ENCODE peak calls at places on chromosomes 12 and 14, in four cellular contexts. I is HepG2, Q is A549, M is GM12878. N is an unnamed sample.

GRCh38 chr12:53196486-53196885 is 10.6 kb downstream of the ITGB7 start:
- DNase-seq in I (no peak), M (no peak), Q (no peak), N (no peak)

GRCh38 chr12:64157610-64158009 is 64.5 kb downstream of the KICS2 start:
- DNase-seq in I (no peak), Q (no peak), M (no peak), N (no peak)

GRCh38 chr12:130945793-130946492 is 7.8 kb upstream of the ADGRD1 start:
- DNase-seq in M (no peak), Q (no peak), I (no peak), N (no peak)

GRCh38 chr14:101460986-101461750 is 100.1 kb upstream of the DIO3 start:
- DNase-seq in M (no peak), Q (no peak), I (no peak), N (no peak)

GRCh38 chr14:55332654-55333570 is 61.7 kb downstream of the FBXO34 start:
- DNase-seq in M (no peak), I (no peak), Q (no peak), N (peak)

GRCh38 chr12:6604254-6605029 is 2.7 kb downstream of the CHD4 start:
- DNase-seq in Q (no peak), M (no peak), I (no peak), N (no peak)

GRCh38 chr12:102811125-102811737 is 105.8 kb downstream of the PAH start:
- DNase-seq in Q (peak), I (peak), M (no peak), N (peak)

GRCh38 chr14:63922696-63923421 is 70.1 kb downstream of the SYNE2 start:
- DNase-seq in M (no peak), Q (peak), I (peak), N (no peak)

GRCh38 chr14:100708349-100709217 is 18.1 kb upstream of the DLK1 start:
- DNase-seq in I (peak), M (no peak), Q (no peak), N (no peak)

GRCh38 chr12:48199784-48200198 is 3.3 kb downstream of the OR10AD1 start:
- DNase-seq in I (no peak), Q (peak), M (no peak), N (no peak)

GRCh38 chr14:64293976-64294671 is at the start of gene ESR2:
- DNase-seq in I (no peak), Q (peak), M (no peak), N (peak)

GRCh38 chr14:96205059-96205993 is 687 bp downstream of the BDKRB2 start:
- DNase-seq in M (no peak), Q (no peak), I (no peak), N (no peak)

GRCh38 chr14:40694026-40694425 is 912.6 kb upstream of the LRFN5 start:
- DNase-seq in I (no peak), M (no peak), Q (no peak), N (no peak)

GRCh38 chr12:32612658-32613614 is 66.2 kb upstream of the DNM1L start:
- DNase-seq in Q (no peak), M (no peak), I (no peak), N (no peak)

GRCh38 chr12:90229771-90230170 is 521.1 kb upstream of the ATP2B1 start:
- DNase-seq in I (no peak), M (no peak), Q (no peak), N (no peak)

GRCh38 chr12:125772403-125772802 is 707.2 kb downstream of the AACS start:
- DNase-seq in M (no peak), I (no peak), Q (no peak), N (no peak)

GRCh38 chr12:125775507-125775906 is 710.3 kb downstream of the AACS start:
- DNase-seq in I (no peak), M (no peak), Q (no peak), N (no peak)

GRCh38 chr12:125776212-125776611 is 711.0 kb downstream of the AACS start:
- DNase-seq in I (no peak), Q (no peak), M (no peak), N (no peak)

DNA sequence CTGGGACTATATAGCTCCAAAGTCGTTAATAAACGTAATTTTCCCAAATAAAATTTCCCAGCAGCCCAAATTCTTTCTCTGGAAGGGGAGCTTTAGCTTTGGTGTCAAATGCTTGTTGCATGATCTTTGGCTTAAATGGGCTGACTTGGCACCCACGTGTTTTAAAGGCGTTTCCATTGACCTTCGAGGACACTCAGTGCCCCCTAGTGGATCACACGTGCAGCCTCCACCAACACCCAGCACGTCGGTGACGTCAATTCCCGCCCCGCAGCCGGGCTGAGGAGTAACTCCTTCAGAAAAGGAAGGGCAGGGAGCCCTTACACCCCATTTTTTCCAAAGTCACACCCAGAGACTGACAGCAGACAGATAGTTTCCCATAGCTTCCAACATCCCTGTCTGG is 707.8 kb downstream of the AACS start:
- DNase-seq in Q (peak), M (no peak), I (peak), N (peak)
- TF ChIP-seq MYC in Q (no peak), M (no peak), I (peak), N (peak)

GRCh38 chr12:55912908-55913307 is 14.8 kb downstream of the PYM1 start:
- DNase-seq in I (no peak), M (no peak), Q (no peak), N (no peak)

GRCh38 chr12:55906056-55906455 is 21.6 kb downstream of the PYM1 start:
- DNase-seq in I (no peak), Q (no peak), M (no peak), N (no peak)

GRCh38 chr12:55915481-55915856 is 12.2 kb downstream of the PYM1 start:
- DNase-seq in M (no peak), I (no peak), Q (no peak), N (peak)

GRCh38 chr12:55908726-55909512 is 18.8 kb downstream of the PYM1 start:
- DNase-seq in Q (no peak), M (no peak), I (peak), N (no peak)

DNA sequence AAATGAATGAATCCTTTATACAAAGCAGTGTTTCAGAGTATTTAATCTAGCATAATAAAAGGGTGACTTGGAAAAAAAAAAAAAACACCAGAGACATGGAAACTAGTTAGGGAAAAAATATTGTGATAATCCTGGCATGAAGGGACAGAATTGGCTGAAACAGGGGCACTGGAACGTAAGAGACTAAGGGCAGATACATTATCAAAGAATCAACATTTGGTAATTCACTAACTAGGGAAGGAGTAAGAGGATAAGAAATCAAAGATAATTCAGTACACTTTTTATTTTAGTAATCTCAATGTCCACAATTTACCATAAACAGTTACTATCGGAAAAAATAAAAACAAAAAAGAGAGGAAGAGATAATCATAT is 18.2 kb downstream of the PYM1 start:
- DNase-seq in Q (no peak), I (no peak), M (no peak), N (no peak)
- TF ChIP-seq ESRRA in Q (no peak), I (no peak), M (no peak), N (no peak)

DNA sequence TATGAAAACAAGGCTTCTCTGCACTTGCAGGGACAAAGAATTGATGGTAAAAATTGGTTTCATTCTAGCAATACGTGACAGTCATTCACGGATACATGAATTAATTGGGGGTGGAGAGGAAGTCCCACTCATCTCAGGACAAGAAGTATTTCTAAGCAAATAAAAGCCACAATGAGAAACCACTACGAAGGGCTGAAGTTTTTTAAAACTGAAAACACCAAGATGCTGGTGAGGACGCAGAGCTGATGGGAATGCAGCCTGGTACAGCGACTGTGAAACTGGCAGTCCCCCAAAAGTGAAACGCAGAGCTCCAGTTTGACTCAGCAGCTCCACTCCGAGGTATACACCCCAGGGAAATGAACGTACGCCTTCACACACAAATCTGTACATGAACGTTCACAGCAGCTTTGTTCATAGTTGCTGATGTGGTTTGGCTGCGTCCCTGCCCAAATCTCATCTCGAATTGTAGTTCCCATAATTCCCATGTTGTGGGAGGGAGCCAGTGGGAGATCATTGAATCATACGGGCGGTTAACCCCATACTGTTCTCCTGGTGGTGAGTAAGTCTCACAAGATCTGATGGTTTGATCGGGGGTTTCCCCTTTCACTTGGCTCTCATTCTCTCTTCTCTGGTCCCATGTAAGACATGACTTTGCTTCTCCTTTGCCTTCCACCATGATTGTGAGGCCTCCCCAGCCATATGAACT is 89.0 kb downstream of the SCARB1 start:
- DNase-seq in M (peak), I (no peak), Q (no peak), N (no peak)
- TF ChIP-seq MYC in M (no peak), I (no peak), Q (no peak), N (no peak)

GRCh38 chr12:105040476-105040875 is 43.8 kb downstream of the ALDH1L2 start:
- DNase-seq in I (peak), M (no peak), Q (no peak), N (no peak)

GRCh38 chr12:105036937-105037649 is 47.2 kb downstream of the ALDH1L2 start:
- DNase-seq in I (no peak), Q (no peak), M (no peak), N (no peak)

DNA sequence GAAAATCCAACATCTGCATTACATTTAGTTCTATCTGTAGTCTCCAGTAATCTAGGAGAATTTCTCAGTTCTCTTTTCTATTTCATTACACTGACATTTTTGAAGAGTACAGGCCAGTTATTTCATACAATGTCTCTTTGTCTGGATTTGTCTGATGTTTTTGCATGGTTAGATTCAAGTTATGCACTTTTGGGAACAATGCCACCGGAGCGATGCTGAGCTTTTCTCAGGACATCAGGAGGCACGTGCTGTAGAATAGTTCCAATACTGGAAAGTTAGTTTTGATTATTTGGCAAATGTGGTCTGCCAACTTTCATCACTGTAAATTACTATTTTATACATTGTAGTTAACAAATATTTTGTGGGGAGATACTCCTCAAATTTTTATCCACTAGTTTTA is 43.1 kb downstream of the ALDH1L2 start:
- DNase-seq in Q (no peak), M (no peak), I (no peak), N (no peak)
- TF ChIP-seq ESRRA in Q (no peak), M (no peak), I (no peak), N (no peak)

DNA sequence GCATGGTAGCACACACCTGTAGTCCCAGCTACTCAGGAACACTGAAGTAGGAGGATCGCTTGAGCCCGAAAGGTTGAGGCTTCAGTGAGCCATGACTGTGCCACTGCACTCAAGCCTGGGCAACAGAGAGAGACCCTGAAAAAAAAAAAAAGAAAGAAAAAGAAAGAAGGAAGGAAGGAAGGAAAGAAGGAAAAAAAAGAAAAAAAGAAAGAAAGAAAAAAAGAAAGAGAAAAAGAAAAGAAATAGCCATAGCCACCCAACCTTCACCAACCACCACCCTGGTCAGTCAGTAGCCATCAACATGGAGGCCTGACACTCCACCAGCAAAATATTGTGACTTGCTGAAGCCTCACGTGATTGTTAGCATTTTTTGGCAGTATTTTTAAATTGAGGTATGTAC is 21.4 kb upstream of the TMEM263 start:
- DNase-seq in Q (no peak), M (no peak), I (no peak), N (no peak)
- TF ChIP-seq MYC in Q (no peak), M (no peak), I (no peak), N (no peak)

GRCh38 chr14:90354551-90355298 is 23.0 kb upstream of the NRDE2 start:
- DNase-seq in I (no peak), Q (no peak), M (no peak), N (no peak)
- TF ChIP-seq ESRRA in I (no peak), Q (no peak), M (no peak), N (no peak)

GRCh38 chr14:74324945-74325361 is 22.2 kb upstream of the ABCD4 start:
- DNase-seq in M (no peak), Q (peak), I (peak), N (peak)
- TF ChIP-seq MYC in M (no peak), Q (no peak), I (no peak), N (no peak)

GRCh38 chr14:32313977-32314376 is 15.1 kb upstream of the AKAP6 start:
- DNase-seq in Q (no peak), M (no peak), I (no peak), N (no peak)
- TF ChIP-seq ESRRA in Q (no peak), M (no peak), I (no peak), N (no peak)

GRCh38 chr12:69901141-69901900 is 76.3 kb downstream of the MYRFL start:
- DNase-seq in I (no peak), M (no peak), Q (no peak), N (no peak)

GRCh38 chr12:69897744-69898143 is 72.7 kb downstream of the MYRFL start:
- DNase-seq in Q (no peak), M (no peak), I (no peak), N (no peak)

GRCh38 chr12:69898236-69898635 is 73.2 kb downstream of the MYRFL start:
- DNase-seq in M (no peak), I (no peak), Q (no peak), N (no peak)

GRCh38 chr12:69903548-69903947 is 78.5 kb downstream of the MYRFL start:
- DNase-seq in M (no peak), Q (no peak), I (no peak), N (no peak)

GRCh38 chr12:69900720-69901131 is 75.7 kb downstream of the MYRFL start:
- DNase-seq in I (peak), M (no peak), Q (peak), N (peak)
- TF ChIP-seq MYC in I (no peak), M (no peak), Q (no peak), N (no peak)